ENCODE peak calls at places on chromosomes 6 and 20, in four cellular contexts. One of them, this sample, is unnamed.

GRCh38 chr20:20953738-20954657 is 152.2 kb downstream of the LINC00237 start:
- DNase-seq in endothelial cell: no peak
- DNase-seq in AG10803: no peak
- DNase-seq in tibial artery: no peak
- DNase-seq in this sample: no peak

GRCh38 chr6:10719386-10720228 is 3.3 kb upstream of the TMEM14C start:
- DNase-seq in endothelial cell: no peak
- DNase-seq in AG10803: peak
- DNase-seq in tibial artery: no peak
- DNase-seq in this sample: no peak

GRCh38 chr20:63000958-63001357 is 5.8 kb downstream of the BHLHE23 start:
- DNase-seq in endothelial cell: no peak
- DNase-seq in AG10803: no peak
- DNase-seq in tibial artery: no peak
- DNase-seq in this sample: no peak

GRCh38 chr20:20551409-20551808 is 161.0 kb downstream of the RALGAPA2 start:
- DNase-seq in endothelial cell: no peak
- DNase-seq in AG10803: no peak
- DNase-seq in tibial artery: no peak
- DNase-seq in this sample: no peak

GRCh38 chr6:11282245-11282644 is 49.8 kb upstream of the NEDD9 start:
- DNase-seq in endothelial cell: no peak
- DNase-seq in AG10803: no peak
- DNase-seq in tibial artery: no peak
- DNase-seq in this sample: no peak

GRCh38 chr20:46828471-46828870 is 66.2 kb upstream of the EYA2 start:
- DNase-seq in endothelial cell: no peak
- DNase-seq in AG10803: peak
- DNase-seq in tibial artery: no peak
- DNase-seq in this sample: peak

GRCh38 chr6:145823322-145823944 is 8.8 kb upstream of the FBXO30 start:
- DNase-seq in endothelial cell: no peak
- DNase-seq in AG10803: no peak
- DNase-seq in tibial artery: no peak
- DNase-seq in this sample: no peak

GRCh38 chr6:133894795-133895401 is 6.0 kb downstream of the TCF21 start:
- DNase-seq in endothelial cell: no peak
- DNase-seq in AG10803: peak
- DNase-seq in tibial artery: no peak
- DNase-seq in this sample: peak

GRCh38 chr6:112245511-112246203 is 8.7 kb downstream of the LAMA4 start:
- DNase-seq in endothelial cell: no peak
- DNase-seq in AG10803: peak
- DNase-seq in tibial artery: no peak
- DNase-seq in this sample: peak

GRCh38 chr6:44332585-44332984 is 9.9 kb upstream of the SPATS1 start:
- DNase-seq in endothelial cell: no peak
- DNase-seq in AG10803: peak
- DNase-seq in tibial artery: no peak
- DNase-seq in this sample: no peak

GRCh38 chr6:146210406-146211068 is 181.7 kb downstream of the GRM1 start:
- DNase-seq in endothelial cell: no peak
- DNase-seq in AG10803: no peak
- DNase-seq in tibial artery: no peak
- DNase-seq in this sample: no peak

GRCh38 chr6:37056439-37057127 is 51.1 kb downstream of the FGD2 start:
- DNase-seq in endothelial cell: no peak
- DNase-seq in AG10803: peak
- DNase-seq in tibial artery: no peak
- DNase-seq in this sample: no peak

GRCh38 chr6:24646771-24647170 is 780 bp upstream of the KIAA0319 start:
- DNase-seq in endothelial cell: no peak
- DNase-seq in AG10803: no peak
- DNase-seq in tibial artery: no peak
- DNase-seq in this sample: no peak

GRCh38 chr6:160398674-160399271 is 50.6 kb downstream of the SLC22A3 start:
- DNase-seq in endothelial cell: no peak
- DNase-seq in AG10803: no peak
- DNase-seq in tibial artery: no peak
- DNase-seq in this sample: peak

GRCh38 chr6:74851598-74851997 is 354.3 kb downstream of the COL12A1 start:
- DNase-seq in endothelial cell: no peak
- DNase-seq in AG10803: peak
- DNase-seq in tibial artery: no peak
- DNase-seq in this sample: peak

GRCh38 chr6:41748542-41748941 is 1.3 kb upstream of the PGC start:
- DNase-seq in endothelial cell: no peak
- DNase-seq in AG10803: no peak
- DNase-seq in tibial artery: no peak
- DNase-seq in this sample: no peak

GRCh38 chr20:45965169-45966002 is 6.6 kb downstream of the ZNF335 start:
- DNase-seq in endothelial cell: no peak
- DNase-seq in AG10803: no peak
- DNase-seq in tibial artery: peak
- DNase-seq in this sample: no peak

DNA sequence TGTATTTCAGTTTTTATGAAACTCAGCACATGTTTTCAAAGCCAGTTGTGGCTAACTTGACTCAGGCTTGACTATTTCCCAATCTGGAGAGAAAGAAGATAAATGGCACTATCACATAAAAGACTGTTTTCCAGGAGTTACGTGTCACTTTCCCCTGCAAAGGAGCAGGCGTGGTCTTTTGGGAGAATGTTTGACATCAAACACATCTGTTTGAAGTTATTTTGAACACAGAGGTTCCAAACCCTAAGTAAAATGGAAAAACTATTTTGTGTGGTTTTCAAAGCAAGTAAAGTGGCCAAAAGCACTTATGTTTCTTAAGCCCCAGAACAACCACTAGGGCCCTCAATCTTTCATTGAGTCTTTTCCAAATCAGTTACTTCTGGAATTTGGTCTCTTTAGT is 89.7 kb downstream of the FOXF2 start:
- DNase-seq in endothelial cell: no peak
- DNase-seq in AG10803: peak
- DNase-seq in tibial artery: no peak
- DNase-seq in this sample: peak
- TF ChIP-seq CTCF in endothelial cell: no peak
- TF ChIP-seq CTCF in AG10803: peak
- TF ChIP-seq CTCF in tibial artery: no peak
- TF ChIP-seq CTCF in this sample: no peak

DNA sequence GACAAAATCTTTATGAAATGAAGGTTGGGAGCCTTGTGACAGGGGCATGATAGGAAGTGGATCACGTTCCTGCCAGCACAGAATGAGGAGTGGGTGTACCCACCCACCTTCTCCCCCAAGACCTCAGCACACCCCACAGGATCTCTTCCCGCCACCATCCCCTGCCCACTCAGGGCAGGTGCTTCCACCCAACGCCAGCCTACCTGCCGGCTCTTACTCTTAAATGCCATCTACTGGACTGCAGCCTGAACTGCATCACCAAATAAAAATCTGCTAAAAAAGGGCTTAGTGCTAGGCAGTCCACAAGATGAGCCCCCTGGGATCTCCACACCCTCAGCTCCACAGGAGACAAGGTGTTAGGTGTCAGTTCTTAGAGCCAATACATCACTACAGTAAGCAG is 20.6 kb downstream of the DTNBP1 start:
- DNase-seq in endothelial cell: no peak
- DNase-seq in AG10803: no peak
- DNase-seq in tibial artery: no peak
- DNase-seq in this sample: no peak
- TF ChIP-seq CTCF in endothelial cell: peak
- TF ChIP-seq CTCF in AG10803: peak
- TF ChIP-seq CTCF in tibial artery: no peak
- TF ChIP-seq CTCF in this sample: peak

GRCh38 chr20:31821427-31821826 is 2.3 kb downstream of the MYLK2 start:
- DNase-seq in endothelial cell: no peak
- DNase-seq in AG10803: no peak
- DNase-seq in tibial artery: peak
- DNase-seq in this sample: no peak

GRCh38 chr20:31822421-31823330 is 3.5 kb downstream of the MYLK2 start:
- DNase-seq in endothelial cell: peak
- DNase-seq in AG10803: peak
- DNase-seq in tibial artery: peak
- DNase-seq in this sample: peak

GRCh38 chr20:31824554-31825313 is 5.6 kb downstream of the MYLK2 start:
- DNase-seq in endothelial cell: no peak
- DNase-seq in AG10803: no peak
- DNase-seq in tibial artery: no peak
- DNase-seq in this sample: no peak

GRCh38 chr20:31824125-31824485 is 4.9 kb downstream of the MYLK2 start:
- DNase-seq in endothelial cell: no peak
- DNase-seq in AG10803: no peak
- DNase-seq in tibial artery: no peak
- DNase-seq in this sample: no peak

GRCh38 chr20:31823360-31824124 is 4.4 kb downstream of the MYLK2 start:
- DNase-seq in endothelial cell: no peak
- DNase-seq in AG10803: no peak
- DNase-seq in tibial artery: no peak
- DNase-seq in this sample: no peak
- TF ChIP-seq CTCF in endothelial cell: no peak
- TF ChIP-seq CTCF in AG10803: no peak
- TF ChIP-seq CTCF in tibial artery: no peak
- TF ChIP-seq CTCF in this sample: no peak

GRCh38 chr6:105746539-105746938 is 339.6 kb upstream of the PRDM1 start:
- DNase-seq in endothelial cell: no peak
- DNase-seq in AG10803: no peak
- DNase-seq in tibial artery: no peak
- DNase-seq in this sample: no peak

GRCh38 chr6:105747823-105748405 is 338.2 kb upstream of the PRDM1 start:
- DNase-seq in endothelial cell: no peak
- DNase-seq in AG10803: no peak
- DNase-seq in tibial artery: no peak
- DNase-seq in this sample: no peak

GRCh38 chr6:105746130-105746505 is 340.0 kb upstream of the PRDM1 start:
- DNase-seq in endothelial cell: no peak
- DNase-seq in AG10803: no peak
- DNase-seq in tibial artery: no peak
- DNase-seq in this sample: no peak

GRCh38 chr6:105750089-105750488 is 336.0 kb upstream of the PRDM1 start:
- DNase-seq in endothelial cell: no peak
- DNase-seq in AG10803: no peak
- DNase-seq in tibial artery: no peak
- DNase-seq in this sample: no peak

DNA sequence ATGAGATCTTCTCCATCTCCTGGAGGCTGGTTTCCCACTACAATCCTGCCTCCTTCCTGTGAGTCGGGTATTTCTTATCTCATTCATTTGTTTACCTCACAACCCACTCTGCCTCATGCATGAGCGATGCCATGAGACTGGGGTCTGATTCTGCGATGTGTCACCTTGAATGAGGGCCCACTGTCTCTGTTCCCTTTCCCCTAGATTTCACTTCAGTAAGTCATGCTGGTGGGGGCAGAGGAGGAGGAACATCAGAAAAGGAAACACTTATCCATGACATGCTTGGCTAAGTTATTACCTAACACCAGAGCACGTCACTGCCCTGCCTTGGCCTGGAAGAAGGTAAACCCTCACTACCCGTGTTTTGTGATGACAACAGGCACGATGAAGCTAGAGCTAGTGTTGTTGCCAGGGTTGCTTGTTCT is 337.4 kb upstream of the PRDM1 start:
- DNase-seq in endothelial cell: no peak
- DNase-seq in AG10803: peak
- DNase-seq in tibial artery: no peak
- DNase-seq in this sample: peak
- TF ChIP-seq CTCF in endothelial cell: no peak
- TF ChIP-seq CTCF in AG10803: no peak
- TF ChIP-seq CTCF in tibial artery: no peak
- TF ChIP-seq CTCF in this sample: no peak

GRCh38 chr6:107082045-107082444 is 33.3 kb downstream of the BEND3 start:
- DNase-seq in endothelial cell: no peak
- DNase-seq in AG10803: peak
- DNase-seq in tibial artery: peak
- DNase-seq in this sample: no peak
- TF ChIP-seq CTCF in endothelial cell: no peak
- TF ChIP-seq CTCF in AG10803: no peak
- TF ChIP-seq CTCF in tibial artery: no peak
- TF ChIP-seq CTCF in this sample: no peak

DNA sequence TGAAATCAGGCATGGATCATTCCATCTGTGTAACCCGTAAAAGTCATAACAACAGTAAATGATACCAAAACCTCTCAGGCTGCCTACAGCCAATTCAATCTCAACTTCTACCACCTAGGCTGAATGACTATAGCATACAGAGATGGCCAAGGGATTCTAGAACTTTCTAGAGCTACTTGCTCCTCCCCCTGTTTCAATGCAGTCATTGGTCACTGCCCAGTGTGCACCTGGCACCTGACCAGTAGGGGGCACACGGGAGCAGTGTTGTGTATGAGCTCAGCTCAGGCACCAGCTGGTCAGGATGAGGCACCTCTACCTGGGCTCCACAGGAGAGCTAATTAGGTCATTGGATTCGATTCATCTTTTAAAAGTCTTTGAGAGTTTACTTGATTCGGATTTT is 86.2 kb downstream of the PLEKHG1 start:
- DNase-seq in endothelial cell: peak
- DNase-seq in AG10803: no peak
- DNase-seq in tibial artery: no peak
- DNase-seq in this sample: peak
- TF ChIP-seq CTCF in endothelial cell: peak
- TF ChIP-seq CTCF in AG10803: peak
- TF ChIP-seq CTCF in tibial artery: no peak
- TF ChIP-seq CTCF in this sample: peak

GRCh38 chr6:131134950-131135243 is 370 bp upstream of the AKAP7 start:
- DNase-seq in endothelial cell: no peak
- DNase-seq in AG10803: no peak
- DNase-seq in tibial artery: no peak
- DNase-seq in this sample: no peak

GRCh38 chr6:131134220-131134831 is 941 bp upstream of the AKAP7 start:
- DNase-seq in endothelial cell: no peak
- DNase-seq in AG10803: no peak
- DNase-seq in tibial artery: no peak
- DNase-seq in this sample: no peak

GRCh38 chr6:131130546-131130925 is 4.7 kb upstream of the AKAP7 start:
- DNase-seq in endothelial cell: no peak
- DNase-seq in AG10803: no peak
- DNase-seq in tibial artery: no peak
- DNase-seq in this sample: no peak

GRCh38 chr6:131129657-131130545 is 5.4 kb upstream of the AKAP7 start:
- DNase-seq in endothelial cell: no peak
- DNase-seq in AG10803: no peak
- DNase-seq in tibial artery: no peak
- DNase-seq in this sample: no peak

DNA sequence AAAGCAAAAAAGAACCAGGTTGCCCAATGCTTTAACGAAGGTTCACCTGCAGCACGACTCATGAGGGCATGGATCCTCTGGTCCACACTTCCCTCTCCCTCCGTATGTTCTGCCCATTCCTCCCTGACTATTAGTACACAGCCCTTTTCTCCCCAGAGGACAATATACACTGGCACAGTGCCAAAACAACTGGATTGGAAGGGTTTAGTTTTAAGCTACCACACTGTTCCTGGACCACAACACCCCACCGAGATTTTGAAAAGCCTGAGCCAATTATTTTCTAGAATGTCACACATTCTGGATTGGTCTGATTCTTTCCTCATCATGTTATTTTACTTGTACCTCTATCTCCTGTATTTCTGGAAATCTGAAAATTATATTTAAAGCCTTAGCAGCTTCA is 2.9 kb upstream of the AKAP7 start:
- DNase-seq in endothelial cell: no peak
- DNase-seq in AG10803: no peak
- DNase-seq in tibial artery: no peak
- DNase-seq in this sample: no peak
- TF ChIP-seq CTCF in endothelial cell: no peak
- TF ChIP-seq CTCF in AG10803: no peak
- TF ChIP-seq CTCF in tibial artery: no peak
- TF ChIP-seq CTCF in this sample: no peak

GRCh38 chr6:16764188-16764950 is 3.1 kb upstream of the ATXN1 start:
- DNase-seq in endothelial cell: no peak
- DNase-seq in AG10803: peak
- DNase-seq in tibial artery: no peak
- DNase-seq in this sample: peak
- TF ChIP-seq CTCF in endothelial cell: no peak
- TF ChIP-seq CTCF in AG10803: peak
- TF ChIP-seq CTCF in tibial artery: peak
- TF ChIP-seq CTCF in this sample: peak

This sample was measured in fibroblast of pulmonary artery.